ENCODE peak calls at places on chromosome 14, in four cellular contexts. T is HTR-8/SVneo, L is NCI-H1092 treated with DMSO at 0.1 percent for 48 hours, Y is mesothelial cell of epicardium. Q is an unnamed sample.
A peak's percentile ranks its signal among the peaks of the same experiment; 100 is the strongest.

GRCh38 chr14:74380845-74381244 is 32.6 kb downstream of the VRTN start:
- DNase-seq in T (no peak), L (no peak), Y (no peak), Q (no peak)

GRCh38 chr14:90656986-90657385 is 159.2 kb downstream of the TTC7B start:
- DNase-seq in T (no peak), L (no peak), Y (no peak), Q (no peak)

GRCh38 chr14:99231850-99232401 is 40.1 kb downstream of the BCL11B start:
- DNase-seq in T (peak; percentile 23), L (no peak), Y (peak; percentile 48), Q (no peak)

GRCh38 chr14:42469637-42470426 is 863.2 kb downstream of the LRFN5 start:
- DNase-seq in T (peak; percentile 3), L (no peak), Y (no peak), Q (no peak)

GRCh38 chr14:100988411-100988900 is 84.9 kb upstream of the RTL1 start:
- DNase-seq in T (no peak), L (no peak), Y (no peak), Q (no peak)

GRCh38 chr14:96160913-96161310 is 43.7 kb upstream of the BDKRB2 start:
- DNase-seq in T (no peak), L (no peak), Y (no peak), Q (no peak)

GRCh38 chr14:24241829-24242443 is 487 bp downstream of the TINF2 start:
- DNase-seq in T (peak; percentile 81), L (no peak), Y (peak; percentile 91), Q (peak; percentile 93)

GRCh38 chr14:69937367-69937777 is 58.2 kb downstream of the SMOC1 start:
- DNase-seq in T (no peak), L (no peak), Y (no peak), Q (no peak)

GRCh38 chr14:53792909-53793308 is 163.7 kb downstream of the BMP4 start:
- DNase-seq in T (no peak), L (no peak), Y (no peak), Q (no peak)

GRCh38 chr14:32731249-32731648 is 207.4 kb upstream of the NPAS3 start:
- DNase-seq in T (no peak), L (no peak), Y (no peak), Q (no peak)

GRCh38 chr14:93980464-93981201 is 4.3 kb upstream of the ASB2 start:
- DNase-seq in T (no peak), L (no peak), Y (no peak), Q (no peak)

GRCh38 chr14:60225268-60225667 is 23.8 kb upstream of the PPM1A start:
- DNase-seq in T (no peak), L (no peak), Y (no peak), Q (no peak)

GRCh38 chr14:36773136-36773540 is 111.5 kb downstream of the PAX9 start:
- DNase-seq in T (peak; percentile 43), L (peak; percentile 34), Y (no peak), Q (no peak)

GRCh38 chr14:66099931-66100330 is 386.2 kb upstream of the CCDC196 start:
- DNase-seq in T (no peak), L (no peak), Y (no peak), Q (no peak)

GRCh38 chr14:90409209-90409730 is 12.4 kb downstream of the CALM1 start:
- DNase-seq in T (peak; percentile 79), L (no peak), Y (no peak), Q (no peak)

GRCh38 chr14:105420141-105420975 is 731 bp downstream of the MTA1 start:
- DNase-seq in T (no peak), L (no peak), Y (no peak), Q (no peak)

GRCh38 chr14:92610849-92611271 is 97.3 kb downstream of the RIN3 start:
- DNase-seq in T (no peak), L (no peak), Y (no peak), Q (no peak)

GRCh38 chr14:75247286-75247922 is 31.2 kb upstream of the FOS start:
- DNase-seq in T (no peak), L (no peak), Y (no peak), Q (no peak)

GRCh38 chr14:69685217-69685616 is 73.8 kb downstream of the SUSD6 start:
- DNase-seq in T (no peak), L (peak; percentile 82), Y (no peak), Q (no peak)

GRCh38 chr14:105029402-105029801 is 8.5 kb upstream of the CDCA4 start:
- DNase-seq in T (no peak), L (no peak), Y (no peak), Q (no peak)

GRCh38 chr14:25009891-25010290 is 40.1 kb downstream of the STXBP6 start:
- DNase-seq in T (peak; percentile 56), L (no peak), Y (no peak), Q (no peak)